ENCODE peak calls at places on chromosomes 1 and 21, in nine cellular contexts. One of them, this sample, is unnamed.

GRCh38 chr1:235739124-235739523 is 89.5 kb upstream of the GNG4 start:
- DNase-seq in activated B cell treated with CpG ODN at 0.5 μM for 24 hours: no peak
- DNase-seq in EL: peak
- DNase-seq in Right ventricle myocardium inferior: no peak
- DNase-seq in IMR-90: peak
- DNase-seq in left colon: no peak
- DNase-seq in HEK293T: no peak
- DNase-seq in stimulated activated CD8-positive, alpha-beta memory T cell treated with anti-CD3 and anti-CD28 coated beads, Interleukin-4, amount 100 ng/mL, for 4 hours: no peak
- DNase-seq in fibroblast of mammary gland: peak
- DNase-seq in this sample: no peak

GRCh38 chr1:41500781-41501518 is 16.5 kb upstream of the EDN2 start:
- DNase-seq in activated B cell treated with CpG ODN at 0.5 μM for 24 hours: no peak
- DNase-seq in EL: no peak
- DNase-seq in Right ventricle myocardium inferior: peak
- DNase-seq in IMR-90: no peak
- DNase-seq in left colon: no peak
- DNase-seq in HEK293T: no peak
- DNase-seq in stimulated activated CD8-positive, alpha-beta memory T cell treated with anti-CD3 and anti-CD28 coated beads, Interleukin-4, amount 100 ng/mL, for 4 hours: no peak
- DNase-seq in fibroblast of mammary gland: no peak
- DNase-seq in this sample: no peak

GRCh38 chr1:246005067-246005466 is 502.0 kb downstream of the SMYD3 start:
- DNase-seq in activated B cell treated with CpG ODN at 0.5 μM for 24 hours: no peak
- DNase-seq in EL: peak
- DNase-seq in Right ventricle myocardium inferior: no peak
- DNase-seq in IMR-90: peak
- DNase-seq in left colon: no peak
- DNase-seq in HEK293T: no peak
- DNase-seq in stimulated activated CD8-positive, alpha-beta memory T cell treated with anti-CD3 and anti-CD28 coated beads, Interleukin-4, amount 100 ng/mL, for 4 hours: no peak
- DNase-seq in fibroblast of mammary gland: peak
- DNase-seq in this sample: no peak

GRCh38 chr21:44726803-44727202 is 15.4 kb upstream of the TSPEAR start:
- DNase-seq in activated B cell treated with CpG ODN at 0.5 μM for 24 hours: no peak
- DNase-seq in EL: no peak
- DNase-seq in Right ventricle myocardium inferior: no peak
- DNase-seq in IMR-90: no peak
- DNase-seq in left colon: no peak
- DNase-seq in HEK293T: no peak
- DNase-seq in stimulated activated CD8-positive, alpha-beta memory T cell treated with anti-CD3 and anti-CD28 coated beads, Interleukin-4, amount 100 ng/mL, for 4 hours: no peak
- DNase-seq in fibroblast of mammary gland: no peak
- DNase-seq in this sample: no peak

GRCh38 chr21:23936224-23936623 is 1671.1 kb downstream of the MRPL39 start:
- DNase-seq in activated B cell treated with CpG ODN at 0.5 μM for 24 hours: no peak
- DNase-seq in EL: no peak
- DNase-seq in Right ventricle myocardium inferior: no peak
- DNase-seq in IMR-90: peak
- DNase-seq in left colon: no peak
- DNase-seq in HEK293T: peak
- DNase-seq in stimulated activated CD8-positive, alpha-beta memory T cell treated with anti-CD3 and anti-CD28 coated beads, Interleukin-4, amount 100 ng/mL, for 4 hours: no peak
- DNase-seq in fibroblast of mammary gland: peak
- DNase-seq in this sample: no peak

GRCh38 chr1:8408151-8408839 is 90.4 kb downstream of the SLC45A1 start:
- DNase-seq in activated B cell treated with CpG ODN at 0.5 μM for 24 hours: no peak
- DNase-seq in EL: peak
- DNase-seq in Right ventricle myocardium inferior: no peak
- DNase-seq in IMR-90: peak
- DNase-seq in left colon: peak
- DNase-seq in HEK293T: peak
- DNase-seq in stimulated activated CD8-positive, alpha-beta memory T cell treated with anti-CD3 and anti-CD28 coated beads, Interleukin-4, amount 100 ng/mL, for 4 hours: no peak
- DNase-seq in fibroblast of mammary gland: peak
- DNase-seq in this sample: no peak

GRCh38 chr1:224377676-224378006 is 21.0 kb downstream of the CNIH4 start:
- DNase-seq in activated B cell treated with CpG ODN at 0.5 μM for 24 hours: no peak
- DNase-seq in EL: peak
- DNase-seq in Right ventricle myocardium inferior: no peak
- DNase-seq in IMR-90: peak
- DNase-seq in left colon: no peak
- DNase-seq in HEK293T: no peak
- DNase-seq in stimulated activated CD8-positive, alpha-beta memory T cell treated with anti-CD3 and anti-CD28 coated beads, Interleukin-4, amount 100 ng/mL, for 4 hours: no peak
- DNase-seq in fibroblast of mammary gland: peak
- DNase-seq in this sample: no peak

GRCh38 chr1:175480343-175480827 is 263.0 kb downstream of the TNR start:
- DNase-seq in activated B cell treated with CpG ODN at 0.5 μM for 24 hours: no peak
- DNase-seq in EL: no peak
- DNase-seq in Right ventricle myocardium inferior: no peak
- DNase-seq in IMR-90: no peak
- DNase-seq in left colon: no peak
- DNase-seq in HEK293T: no peak
- DNase-seq in stimulated activated CD8-positive, alpha-beta memory T cell treated with anti-CD3 and anti-CD28 coated beads, Interleukin-4, amount 100 ng/mL, for 4 hours: no peak
- DNase-seq in fibroblast of mammary gland: no peak
- DNase-seq in this sample: no peak

GRCh38 chr1:228515200-228515834 is 28.1 kb downstream of the RNF187 start:
- DNase-seq in activated B cell treated with CpG ODN at 0.5 μM for 24 hours: no peak
- DNase-seq in EL: peak
- DNase-seq in Right ventricle myocardium inferior: no peak
- DNase-seq in IMR-90: peak
- DNase-seq in left colon: no peak
- DNase-seq in HEK293T: peak
- DNase-seq in stimulated activated CD8-positive, alpha-beta memory T cell treated with anti-CD3 and anti-CD28 coated beads, Interleukin-4, amount 100 ng/mL, for 4 hours: no peak
- DNase-seq in fibroblast of mammary gland: peak
- DNase-seq in this sample: no peak

GRCh38 chr1:7702365-7702764 is 68.7 kb upstream of the VAMP3 start:
- DNase-seq in activated B cell treated with CpG ODN at 0.5 μM for 24 hours: no peak
- DNase-seq in EL: no peak
- DNase-seq in Right ventricle myocardium inferior: no peak
- DNase-seq in IMR-90: no peak
- DNase-seq in left colon: no peak
- DNase-seq in HEK293T: no peak
- DNase-seq in stimulated activated CD8-positive, alpha-beta memory T cell treated with anti-CD3 and anti-CD28 coated beads, Interleukin-4, amount 100 ng/mL, for 4 hours: no peak
- DNase-seq in fibroblast of mammary gland: no peak
- DNase-seq in this sample: no peak

GRCh38 chr1:201126832-201127754 is at the start of gene ASCL5:
- DNase-seq in activated B cell treated with CpG ODN at 0.5 μM for 24 hours: no peak
- DNase-seq in EL: peak
- DNase-seq in Right ventricle myocardium inferior: peak
- DNase-seq in IMR-90: peak
- DNase-seq in left colon: peak
- DNase-seq in HEK293T: no peak
- DNase-seq in stimulated activated CD8-positive, alpha-beta memory T cell treated with anti-CD3 and anti-CD28 coated beads, Interleukin-4, amount 100 ng/mL, for 4 hours: no peak
- DNase-seq in fibroblast of mammary gland: peak
- DNase-seq in this sample: no peak

GRCh38 chr1:19009882-19010321 is 53.4 kb upstream of the IFFO2 start:
- DNase-seq in activated B cell treated with CpG ODN at 0.5 μM for 24 hours: no peak
- DNase-seq in EL: peak
- DNase-seq in Right ventricle myocardium inferior: no peak
- DNase-seq in IMR-90: peak
- DNase-seq in left colon: no peak
- DNase-seq in HEK293T: peak
- DNase-seq in stimulated activated CD8-positive, alpha-beta memory T cell treated with anti-CD3 and anti-CD28 coated beads, Interleukin-4, amount 100 ng/mL, for 4 hours: no peak
- DNase-seq in fibroblast of mammary gland: peak
- DNase-seq in this sample: no peak

GRCh38 chr1:151277249-151277648 is 4.8 kb upstream of the ZNF687 start:
- DNase-seq in activated B cell treated with CpG ODN at 0.5 μM for 24 hours: no peak
- DNase-seq in EL: no peak
- DNase-seq in Right ventricle myocardium inferior: no peak
- DNase-seq in IMR-90: no peak
- DNase-seq in left colon: no peak
- DNase-seq in HEK293T: no peak
- DNase-seq in stimulated activated CD8-positive, alpha-beta memory T cell treated with anti-CD3 and anti-CD28 coated beads, Interleukin-4, amount 100 ng/mL, for 4 hours: no peak
- DNase-seq in fibroblast of mammary gland: no peak
- DNase-seq in this sample: no peak

GRCh38 chr21:44878053-44878982 is 4.8 kb upstream of the PTTG1IP start:
- DNase-seq in activated B cell treated with CpG ODN at 0.5 μM for 24 hours: no peak
- DNase-seq in EL: no peak
- DNase-seq in Right ventricle myocardium inferior: no peak
- DNase-seq in IMR-90: peak
- DNase-seq in left colon: no peak
- DNase-seq in HEK293T: no peak
- DNase-seq in stimulated activated CD8-positive, alpha-beta memory T cell treated with anti-CD3 and anti-CD28 coated beads, Interleukin-4, amount 100 ng/mL, for 4 hours: no peak
- DNase-seq in fibroblast of mammary gland: no peak
- DNase-seq in this sample: no peak

GRCh38 chr1:172430128-172430454 is 9.6 kb downstream of the C1orf105 start:
- DNase-seq in activated B cell treated with CpG ODN at 0.5 μM for 24 hours: no peak
- DNase-seq in EL: no peak
- DNase-seq in Right ventricle myocardium inferior: no peak
- DNase-seq in IMR-90: no peak
- DNase-seq in left colon: no peak
- DNase-seq in HEK293T: no peak
- DNase-seq in stimulated activated CD8-positive, alpha-beta memory T cell treated with anti-CD3 and anti-CD28 coated beads, Interleukin-4, amount 100 ng/mL, for 4 hours: no peak
- DNase-seq in fibroblast of mammary gland: no peak
- DNase-seq in this sample: no peak

GRCh38 chr1:54404263-54404662 is 1.9 kb downstream of the SSBP3 start:
- DNase-seq in activated B cell treated with CpG ODN at 0.5 μM for 24 hours: no peak
- DNase-seq in EL: no peak
- DNase-seq in Right ventricle myocardium inferior: no peak
- DNase-seq in IMR-90: no peak
- DNase-seq in left colon: no peak
- DNase-seq in HEK293T: no peak
- DNase-seq in stimulated activated CD8-positive, alpha-beta memory T cell treated with anti-CD3 and anti-CD28 coated beads, Interleukin-4, amount 100 ng/mL, for 4 hours: no peak
- DNase-seq in fibroblast of mammary gland: no peak
- DNase-seq in this sample: no peak

GRCh38 chr1:99385852-99386251 is 121.6 kb downstream of the PLPPR4 start:
- DNase-seq in activated B cell treated with CpG ODN at 0.5 μM for 24 hours: no peak
- DNase-seq in EL: no peak
- DNase-seq in Right ventricle myocardium inferior: no peak
- DNase-seq in IMR-90: no peak
- DNase-seq in left colon: no peak
- DNase-seq in HEK293T: no peak
- DNase-seq in stimulated activated CD8-positive, alpha-beta memory T cell treated with anti-CD3 and anti-CD28 coated beads, Interleukin-4, amount 100 ng/mL, for 4 hours: no peak
- DNase-seq in fibroblast of mammary gland: no peak
- DNase-seq in this sample: no peak

GRCh38 chr1:8152731-8153702 is 126.9 kb upstream of the ERRFI1 start:
- DNase-seq in activated B cell treated with CpG ODN at 0.5 μM for 24 hours: no peak
- DNase-seq in EL: no peak
- DNase-seq in Right ventricle myocardium inferior: no peak
- DNase-seq in IMR-90: no peak
- DNase-seq in left colon: no peak
- DNase-seq in HEK293T: no peak
- DNase-seq in stimulated activated CD8-positive, alpha-beta memory T cell treated with anti-CD3 and anti-CD28 coated beads, Interleukin-4, amount 100 ng/mL, for 4 hours: no peak
- DNase-seq in fibroblast of mammary gland: no peak
- DNase-seq in this sample: peak

GRCh38 chr21:34640858-34641257 is 25.9 kb upstream of the RCAN1 start:
- DNase-seq in activated B cell treated with CpG ODN at 0.5 μM for 24 hours: no peak
- DNase-seq in EL: peak
- DNase-seq in Right ventricle myocardium inferior: no peak
- DNase-seq in IMR-90: peak
- DNase-seq in left colon: no peak
- DNase-seq in HEK293T: no peak
- DNase-seq in stimulated activated CD8-positive, alpha-beta memory T cell treated with anti-CD3 and anti-CD28 coated beads, Interleukin-4, amount 100 ng/mL, for 4 hours: no peak
- DNase-seq in fibroblast of mammary gland: peak
- DNase-seq in this sample: no peak

GRCh38 chr1:156259805-156260204 is 11.9 kb upstream of the PAQR6 start:
- DNase-seq in activated B cell treated with CpG ODN at 0.5 μM for 24 hours: no peak
- DNase-seq in EL: no peak
- DNase-seq in Right ventricle myocardium inferior: no peak
- DNase-seq in IMR-90: no peak
- DNase-seq in left colon: no peak
- DNase-seq in HEK293T: no peak
- DNase-seq in stimulated activated CD8-positive, alpha-beta memory T cell treated with anti-CD3 and anti-CD28 coated beads, Interleukin-4, amount 100 ng/mL, for 4 hours: no peak
- DNase-seq in fibroblast of mammary gland: no peak
- DNase-seq in this sample: no peak

GRCh38 chr1:31244326-31244725 is 4.6 kb upstream of the NKAIN1 start:
- DNase-seq in activated B cell treated with CpG ODN at 0.5 μM for 24 hours: no peak
- DNase-seq in EL: peak
- DNase-seq in Right ventricle myocardium inferior: no peak
- DNase-seq in IMR-90: peak
- DNase-seq in left colon: no peak
- DNase-seq in HEK293T: no peak
- DNase-seq in stimulated activated CD8-positive, alpha-beta memory T cell treated with anti-CD3 and anti-CD28 coated beads, Interleukin-4, amount 100 ng/mL, for 4 hours: no peak
- DNase-seq in fibroblast of mammary gland: peak
- DNase-seq in this sample: no peak

GRCh38 chr1:185696419-185697150 is 37.6 kb upstream of the HMCN1 start:
- DNase-seq in activated B cell treated with CpG ODN at 0.5 μM for 24 hours: no peak
- DNase-seq in EL: no peak
- DNase-seq in Right ventricle myocardium inferior: no peak
- DNase-seq in IMR-90: no peak
- DNase-seq in left colon: no peak
- DNase-seq in HEK293T: no peak
- DNase-seq in stimulated activated CD8-positive, alpha-beta memory T cell treated with anti-CD3 and anti-CD28 coated beads, Interleukin-4, amount 100 ng/mL, for 4 hours: no peak
- DNase-seq in fibroblast of mammary gland: no peak
- DNase-seq in this sample: no peak

GRCh38 chr1:185804206-185804605 is 70.0 kb downstream of the HMCN1 start:
- DNase-seq in activated B cell treated with CpG ODN at 0.5 μM for 24 hours: no peak
- DNase-seq in EL: peak
- DNase-seq in Right ventricle myocardium inferior: no peak
- DNase-seq in IMR-90: peak
- DNase-seq in left colon: no peak
- DNase-seq in HEK293T: no peak
- DNase-seq in stimulated activated CD8-positive, alpha-beta memory T cell treated with anti-CD3 and anti-CD28 coated beads, Interleukin-4, amount 100 ng/mL, for 4 hours: no peak
- DNase-seq in fibroblast of mammary gland: peak
- DNase-seq in this sample: no peak

GRCh38 chr1:56676571-56677035 is 31.5 kb downstream of the PRKAA2 start:
- DNase-seq in activated B cell treated with CpG ODN at 0.5 μM for 24 hours: no peak
- DNase-seq in EL: peak
- DNase-seq in Right ventricle myocardium inferior: no peak
- DNase-seq in IMR-90: peak
- DNase-seq in left colon: no peak
- DNase-seq in HEK293T: peak
- DNase-seq in stimulated activated CD8-positive, alpha-beta memory T cell treated with anti-CD3 and anti-CD28 coated beads, Interleukin-4, amount 100 ng/mL, for 4 hours: no peak
- DNase-seq in fibroblast of mammary gland: peak
- DNase-seq in this sample: no peak

GRCh38 chr1:172246521-172247390 is 173.7 kb upstream of the C1orf105 start:
- DNase-seq in activated B cell treated with CpG ODN at 0.5 μM for 24 hours: no peak
- DNase-seq in EL: no peak
- DNase-seq in Right ventricle myocardium inferior: no peak
- DNase-seq in IMR-90: no peak
- DNase-seq in left colon: no peak
- DNase-seq in HEK293T: no peak
- DNase-seq in stimulated activated CD8-positive, alpha-beta memory T cell treated with anti-CD3 and anti-CD28 coated beads, Interleukin-4, amount 100 ng/mL, for 4 hours: no peak
- DNase-seq in fibroblast of mammary gland: no peak
- DNase-seq in this sample: no peak

GRCh38 chr1:178919581-178919980 is 48.7 kb upstream of the ANGPTL1 start:
- DNase-seq in activated B cell treated with CpG ODN at 0.5 μM for 24 hours: no peak
- DNase-seq in EL: no peak
- DNase-seq in Right ventricle myocardium inferior: no peak
- DNase-seq in IMR-90: no peak
- DNase-seq in left colon: no peak
- DNase-seq in HEK293T: no peak
- DNase-seq in stimulated activated CD8-positive, alpha-beta memory T cell treated with anti-CD3 and anti-CD28 coated beads, Interleukin-4, amount 100 ng/mL, for 4 hours: no peak
- DNase-seq in fibroblast of mammary gland: no peak
- DNase-seq in this sample: no peak

GRCh38 chr1:231058416-231059109 is 18.5 kb upstream of the FAM89A start:
- DNase-seq in activated B cell treated with CpG ODN at 0.5 μM for 24 hours: no peak
- DNase-seq in EL: no peak
- DNase-seq in Right ventricle myocardium inferior: no peak
- DNase-seq in IMR-90: no peak
- DNase-seq in left colon: no peak
- DNase-seq in HEK293T: no peak
- DNase-seq in stimulated activated CD8-positive, alpha-beta memory T cell treated with anti-CD3 and anti-CD28 coated beads, Interleukin-4, amount 100 ng/mL, for 4 hours: no peak
- DNase-seq in fibroblast of mammary gland: no peak
- DNase-seq in this sample: no peak

This sample was measured in central memory CD8-positive, alpha-beta T cell.